ENCODE peak calls at places on chromosome 1, in seven cellular contexts. K is NT2/D1; T is Panc1; P is right cardiac atrium; X is SJSA1; A is H7; Y is effector memory CD4-positive, alpha-beta T cell. L is an unnamed sample.

GRCh38 chr1:183881387-183882084 is 76.6 kb downstream of the RGL1 start:
- DNase-seq in K (peak; percentile 87), X (peak; percentile 90), P (peak; percentile 87), Y (no peak), A (peak; percentile 33), T (no peak), L (peak; percentile 11)

GRCh38 chr1:21251773-21252471 is 38.3 kb downstream of the ECE1 start:
- DNase-seq in A (no peak), P (peak; percentile 61), Y (no peak), X (no peak), K (no peak), T (no peak), L (peak; percentile 82)

GRCh38 chr1:109929588-109930251 is 19.1 kb downstream of the CSF1 start:
- DNase-seq in P (peak; percentile 66), A (peak; percentile 31), T (no peak), X (no peak), K (no peak), Y (no peak), L (no peak)

GRCh38 chr1:206909167-206909882 is 12.1 kb downstream of the IL24 start:
- DNase-seq in K (no peak), X (peak; percentile 55), Y (peak; percentile 24), P (peak; percentile 73), A (peak; percentile 95), T (no peak), L (no peak)

GRCh38 chr1:7561331-7561921 is 209.7 kb upstream of the VAMP3 start:
- DNase-seq in K (no peak), Y (no peak), T (no peak), P (peak; percentile 55), X (no peak), A (peak; percentile 96), L (no peak)

GRCh38 chr1:108830119-108831008 is 26.5 kb downstream of the AKNAD1 start:
- DNase-seq in K (no peak), A (no peak), T (peak; percentile 69), Y (no peak), P (peak; percentile 78), X (peak; percentile 93), L (peak; percentile 96)

GRCh38 chr1:43525995-43526394 is 4.7 kb upstream of the PTPRF start:
- DNase-seq in Y (no peak), K (no peak), P (no peak), T (peak; percentile 62), X (peak; percentile 28), A (no peak), L (no peak)

GRCh38 chr1:206037521-206037920 is 13.8 kb upstream of the CTSE start:
- DNase-seq in T (no peak), Y (no peak), X (no peak), A (no peak), P (no peak), K (no peak), L (no peak)

GRCh38 chr1:195717651-195718050 is 890.6 kb downstream of the KCNT2 start:
- DNase-seq in P (no peak), T (no peak), X (no peak), K (no peak), A (peak; percentile 12), Y (no peak), L (peak; percentile 9)

GRCh38 chr1:85359874-85360708 is 83.7 kb upstream of the BCL10 start:
- DNase-seq in Y (no peak), P (no peak), T (no peak), X (peak; percentile 60), K (no peak), A (no peak), L (peak; percentile 75)

GRCh38 chr1:150162582-150162861 is 12.8 kb downstream of the PLEKHO1 start:
- DNase-seq in X (peak; percentile 27), K (no peak), P (no peak), A (peak; percentile 62), Y (no peak), T (no peak), L (no peak)
- H3K4me3 ChIP-seq in X (no peak overlapping the region), K (peak overlapping the region; percentile 16), P (peak overlapping the region; percentile 37), A (peak overlapping the region; percentile 25), Y (no peak overlapping the region), T (no peak overlapping the region), L (peak overlapping the region; percentile 15)

DNA sequence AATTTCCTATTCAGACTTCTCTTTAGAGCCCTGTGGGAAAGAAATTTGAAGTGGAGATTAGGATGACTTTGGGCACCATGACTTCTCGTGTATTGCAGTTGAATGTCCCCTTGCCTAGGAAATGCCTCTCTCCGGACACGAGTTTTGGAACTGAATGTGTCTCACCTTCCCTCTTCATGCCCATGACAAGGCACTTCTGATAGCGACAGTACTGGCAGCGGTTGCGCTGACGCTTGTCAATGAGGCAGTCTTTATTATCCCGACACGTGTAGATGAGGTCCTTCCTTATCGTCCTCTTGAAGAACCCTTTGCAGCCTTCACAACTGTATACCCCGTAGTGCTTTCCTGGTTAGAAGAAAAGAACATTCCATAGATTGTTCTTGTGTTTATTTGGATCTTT is 28.1 kb downstream of the RXRG start:
- DNase-seq in Y (no peak), K (no peak), X (no peak), A (no peak), T (no peak), P (peak; percentile 68), L (no peak)
- H3K27me3 ChIP-seq in Y (no peaks in the 10 kb centered on the region), K (no peaks in the 10 kb centered on the region), X (peaks cover 5% of the 10 kb centered on the region), A (no peaks in the 10 kb centered on the region), T (peaks cover 5% of the 10 kb centered on the region), P (no peaks in the 10 kb centered on the region), L (no peaks in the 10 kb centered on the region)

DNA sequence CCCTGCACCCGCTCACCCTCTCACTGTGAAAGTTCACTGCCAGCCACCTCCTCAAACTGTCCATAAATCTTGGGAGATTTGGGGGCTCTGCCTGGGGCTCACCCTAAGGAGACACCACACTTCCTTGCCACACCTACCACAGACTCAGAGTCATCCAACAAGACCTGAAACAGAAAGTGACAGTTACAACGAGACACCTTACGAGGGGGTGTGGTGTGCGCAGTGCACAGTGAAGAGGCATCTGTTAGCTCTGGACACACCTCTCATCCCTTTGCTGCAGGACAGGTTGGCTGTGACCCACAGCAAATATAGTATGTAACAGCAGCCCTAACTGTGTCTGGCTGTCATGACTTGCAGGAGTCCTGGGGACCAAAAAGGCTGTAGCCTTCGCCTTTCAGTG is 190.2 kb downstream of the NR5A2 start:
- DNase-seq in X (no peak), T (no peak), Y (no peak), A (no peak), K (no peak), P (no peak), L (no peak)
- H3K4me3 ChIP-seq in X (no peak overlapping the region), T (no peak overlapping the region), Y (no peak overlapping the region), A (no peak overlapping the region), K (no peak overlapping the region), P (no peak overlapping the region), L (no peak overlapping the region)

GRCh38 chr1:208525417-208525816 is 281.2 kb upstream of the PLXNA2 start:
- DNase-seq in Y (no peak), A (no peak), T (no peak), X (no peak), P (no peak), K (no peak), L (no peak)

GRCh38 chr1:208528577-208529240 is 284.5 kb upstream of the PLXNA2 start:
- DNase-seq in K (no peak), T (no peak), X (no peak), P (peak; percentile 57), Y (no peak), A (no peak), L (no peak)

GRCh38 chr1:208527197-208527596 is 283.0 kb upstream of the PLXNA2 start:
- DNase-seq in K (no peak), T (no peak), X (no peak), A (no peak), Y (no peak), P (no peak), L (no peak)

GRCh38 chr1:208524920-208525319 is 280.7 kb upstream of the PLXNA2 start:
- DNase-seq in T (no peak), A (no peak), P (no peak), K (no peak), Y (no peak), X (no peak), L (no peak)

GRCh38 chr1:208526726-208527125 is 282.5 kb upstream of the PLXNA2 start:
- DNase-seq in K (no peak), Y (no peak), A (no peak), X (no peak), T (no peak), P (no peak), L (no peak)
- H3K27me3 ChIP-seq in K (no peaks in the 10 kb centered on the region), Y (peaks cover 2% of the 10 kb centered on the region), A (no peaks in the 10 kb centered on the region), X (no peaks in the 10 kb centered on the region), T (no peaks in the 10 kb centered on the region), P (no peaks in the 10 kb centered on the region), L (no peaks in the 10 kb centered on the region)

GRCh38 chr1:94325379-94326302 is 88.3 kb upstream of the ARHGAP29 start:
- DNase-seq in T (peak; percentile 96), P (no peak), K (no peak), Y (no peak), A (no peak), X (peak; percentile 98), L (peak; percentile 99)

GRCh38 chr1:94321662-94322061 is 84.3 kb upstream of the ARHGAP29 start:
- DNase-seq in P (no peak), Y (no peak), K (no peak), A (no peak), X (no peak), T (no peak), L (peak; percentile 80)

GRCh38 chr1:94324168-94324544 is 86.8 kb upstream of the ARHGAP29 start:
- DNase-seq in P (no peak), A (no peak), Y (no peak), X (peak; percentile 70), T (peak; percentile 84), K (no peak), L (no peak)

GRCh38 chr1:94322696-94323095 is 85.3 kb upstream of the ARHGAP29 start:
- DNase-seq in T (peak; percentile 76), P (no peak), X (peak; percentile 67), A (no peak), Y (no peak), K (no peak), L (no peak)

DNA sequence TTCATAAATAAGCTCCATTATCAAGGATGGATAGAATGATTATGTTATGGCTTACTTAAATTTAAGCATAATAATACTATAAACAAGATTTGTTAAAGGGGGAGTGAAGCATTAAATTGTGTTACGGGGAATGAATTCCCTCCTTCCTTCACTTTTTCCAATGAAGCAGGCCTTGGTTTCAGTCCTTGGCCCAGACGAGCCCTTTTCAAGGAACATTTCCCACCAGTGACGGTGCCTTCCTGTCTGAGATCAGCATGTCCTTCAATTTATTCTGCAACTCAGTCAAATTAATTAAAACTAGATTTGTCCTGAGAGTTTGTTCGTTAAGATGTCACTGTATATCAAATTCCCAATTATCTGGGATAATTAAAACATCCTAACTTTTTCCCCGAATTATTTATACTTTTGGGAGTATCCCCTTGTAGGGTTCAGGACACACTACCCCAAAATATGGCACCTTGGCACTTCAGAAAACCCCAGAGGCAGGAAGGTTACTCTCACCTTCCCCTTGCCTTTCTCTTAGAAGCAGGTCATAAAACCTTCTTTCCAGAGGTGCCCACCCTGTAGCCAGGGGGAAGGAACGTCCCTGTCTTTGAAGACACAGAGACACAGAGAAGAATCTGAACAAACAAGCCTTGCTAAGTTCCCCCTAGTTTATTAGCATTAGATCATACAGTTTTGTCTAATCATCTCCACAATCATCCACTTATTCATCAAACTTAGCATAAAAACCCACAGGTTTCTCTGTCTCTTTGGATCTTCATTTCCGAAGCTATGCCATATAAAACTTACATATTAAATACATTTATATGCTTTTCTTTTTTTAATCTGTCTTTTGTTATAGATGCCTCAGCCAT is 86.2 kb upstream of the ARHGAP29 start:
- DNase-seq in X (no peak), T (no peak), K (no peak), Y (no peak), P (no peak), A (no peak), L (no peak)
- H3K4me3 ChIP-seq in X (no peak overlapping the region), T (peak overlapping the region; percentile 2), K (no peak overlapping the region), Y (no peak overlapping the region), P (no peak overlapping the region), A (no peak overlapping the region), L (no peak overlapping the region)